ENCODE peak calls at places on chromosome 17, in four cellular contexts. One of them, this sample, is unnamed.

GRCh38 chr17:63526861-63527260 is 3.7 kb downstream of the KCNH6 start:
- DNase-seq in GM12878: no peak
- DNase-seq in K562: no peak
- DNase-seq in HepG2: no peak
- DNase-seq in this sample: no peak

GRCh38 chr17:31919802-31920525 is 16.8 kb upstream of the SUZ12 start:
- DNase-seq in GM12878: no peak
- DNase-seq in K562: no peak
- DNase-seq in HepG2: peak; percentile 6
- DNase-seq in this sample: no peak

GRCh38 chr17:55346658-55347057 is 75.0 kb downstream of the MMD start:
- DNase-seq in GM12878: no peak
- DNase-seq in K562: peak; percentile 23
- DNase-seq in HepG2: no peak
- DNase-seq in this sample: no peak

GRCh38 chr17:48578616-48579560 is 738 bp upstream of the HOXB4 start:
- DNase-seq in GM12878: no peak
- DNase-seq in K562: no peak
- DNase-seq in HepG2: no peak
- DNase-seq in this sample: no peak

GRCh38 chr17:79750650-79751545 is 20.2 kb downstream of the ENPP7 start:
- DNase-seq in GM12878: no peak
- DNase-seq in K562: no peak
- DNase-seq in HepG2: no peak
- DNase-seq in this sample: no peak

GRCh38 chr17:72489273-72489641 is 368.4 kb downstream of the SOX9 start:
- DNase-seq in GM12878: no peak
- DNase-seq in K562: no peak
- DNase-seq in HepG2: peak; percentile 67
- DNase-seq in this sample: no peak

GRCh38 chr17:83053779-83054451 is 25.5 kb upstream of the METRNL start:
- DNase-seq in GM12878: no peak
- DNase-seq in K562: peak; percentile 64
- DNase-seq in HepG2: no peak
- DNase-seq in this sample: no peak

GRCh38 chr17:74457146-74457819 is 9.2 kb upstream of the CD300A start:
- DNase-seq in GM12878: no peak
- DNase-seq in K562: peak; percentile 83
- DNase-seq in HepG2: peak; percentile 71
- DNase-seq in this sample: peak; percentile 89

GRCh38 chr17:17580662-17581470 is 10.6 kb downstream of the PEMT start:
- DNase-seq in GM12878: no peak
- DNase-seq in K562: no peak
- DNase-seq in HepG2: peak; percentile 77
- DNase-seq in this sample: no peak

GRCh38 chr17:2232244-2232638 is 71.3 kb downstream of the SMG6 start:
- DNase-seq in GM12878: no peak
- DNase-seq in K562: no peak
- DNase-seq in HepG2: no peak
- DNase-seq in this sample: no peak

GRCh38 chr17:48068491-48068961 is 20.4 kb downstream of the NFE2L1 start:
- DNase-seq in GM12878: no peak
- DNase-seq in K562: peak; percentile 34
- DNase-seq in HepG2: peak; percentile 41
- DNase-seq in this sample: peak; percentile 82

GRCh38 chr17:76678330-76678729 is 32.4 kb downstream of the MXRA7 start:
- DNase-seq in GM12878: no peak
- DNase-seq in K562: no peak
- DNase-seq in HepG2: no peak
- DNase-seq in this sample: no peak

GRCh38 chr17:42706732-42707131 is 24.4 kb downstream of the CNTNAP1 start:
- DNase-seq in GM12878: peak; percentile 65
- DNase-seq in K562: no peak
- DNase-seq in HepG2: no peak
- DNase-seq in this sample: no peak

GRCh38 chr17:59427425-59427921 is 96.0 kb downstream of the YPEL2 start:
- DNase-seq in GM12878: no peak
- DNase-seq in K562: no peak
- DNase-seq in HepG2: no peak
- DNase-seq in this sample: no peak

GRCh38 chr17:12485361-12485911 is 180.3 kb upstream of the MYOCD start:
- DNase-seq in GM12878: no peak
- DNase-seq in K562: no peak
- DNase-seq in HepG2: no peak
- DNase-seq in this sample: peak; percentile 2

GRCh38 chr17:50861822-50862528 is 4.2 kb downstream of the TOB1 start:
- DNase-seq in GM12878: no peak
- DNase-seq in K562: no peak
- DNase-seq in HepG2: no peak
- DNase-seq in this sample: no peak

GRCh38 chr17:32323784-32324590 is 18.0 kb downstream of the C17orf75 start:
- DNase-seq in GM12878: no peak
- DNase-seq in K562: no peak
- DNase-seq in HepG2: no peak
- DNase-seq in this sample: no peak

GRCh38 chr17:59361386-59361785 is 29.9 kb downstream of the YPEL2 start:
- DNase-seq in GM12878: no peak
- DNase-seq in K562: no peak
- DNase-seq in HepG2: no peak
- DNase-seq in this sample: no peak

GRCh38 chr17:44221072-44221861 is 1.8 kb upstream of the UBTF start:
- DNase-seq in GM12878: no peak
- DNase-seq in K562: peak; percentile 85
- DNase-seq in HepG2: peak; percentile 78
- DNase-seq in this sample: peak; percentile 90

DNA sequence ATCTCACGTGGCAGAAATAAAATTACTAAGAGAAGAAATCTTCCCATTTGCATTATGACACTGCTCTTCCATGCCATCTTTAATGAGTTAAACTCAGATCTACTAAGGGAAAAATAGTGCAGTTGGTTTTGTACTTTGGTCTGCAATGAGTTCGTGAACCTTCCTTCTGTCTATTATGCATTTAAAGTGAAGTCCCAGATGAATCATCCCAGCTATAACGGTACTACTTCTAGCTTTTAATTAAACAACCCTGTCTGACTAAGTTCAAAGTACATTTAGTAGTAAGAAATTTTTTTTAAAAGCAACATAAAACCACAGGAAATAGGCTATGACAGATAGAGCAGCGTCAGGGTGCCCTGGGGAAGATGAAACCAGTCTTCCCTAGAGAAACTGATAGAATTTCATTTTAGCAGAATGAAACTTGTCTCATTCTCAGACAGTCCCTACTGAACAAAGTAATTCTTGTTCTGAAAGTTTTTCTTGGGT is 1.8 kb downstream of the TMIGD1 start:
- DNase-seq in GM12878: peak; percentile 72
- DNase-seq in K562: no peak
- DNase-seq in HepG2: peak; percentile 88
- DNase-seq in this sample: no peak
- TF ChIP-seq JUNB in GM12878: peak; percentile 45
- TF ChIP-seq JUNB in K562: no peak
- TF ChIP-seq JUNB in HepG2: no peak
- TF ChIP-seq JUNB in this sample: no peak

DNA sequence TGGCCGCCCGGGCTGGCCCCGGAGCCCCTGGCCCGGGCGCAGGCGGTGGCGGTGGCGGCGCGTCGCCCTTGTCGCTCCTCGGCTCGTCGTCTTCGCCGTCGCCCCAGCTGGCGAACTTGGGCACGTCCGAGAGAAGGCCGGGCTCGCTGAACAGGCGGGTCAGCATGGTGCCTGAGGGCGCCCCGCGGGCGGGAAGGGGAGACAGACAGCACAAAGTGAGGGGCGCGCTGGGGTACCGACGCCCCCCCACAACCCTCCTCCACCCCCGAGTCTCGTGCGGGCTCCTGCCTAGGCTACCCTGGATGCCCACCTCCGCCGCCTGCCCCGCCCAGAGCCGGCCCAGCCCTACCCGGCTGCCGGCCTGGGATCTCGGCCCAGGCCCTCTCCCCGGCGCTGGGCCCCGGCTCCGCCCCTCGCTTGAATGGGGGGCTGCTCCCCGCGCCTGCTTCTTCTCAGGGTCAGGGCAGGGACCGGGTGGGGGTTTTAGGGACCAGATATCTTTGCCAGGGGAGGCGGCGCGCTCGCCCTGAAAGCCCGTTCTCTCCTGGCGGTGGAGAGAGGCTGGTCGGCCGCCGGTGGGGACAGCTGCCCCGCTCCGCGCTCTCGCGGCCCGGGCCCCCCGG is 1.2 kb downstream of the NEUROD2 start:
- DNase-seq in GM12878: no peak
- DNase-seq in K562: no peak
- DNase-seq in HepG2: no peak
- DNase-seq in this sample: peak; percentile 56
- H4K20me1 ChIP-seq in GM12878: no peaks in the 10 kb centered on the region
- H4K20me1 ChIP-seq in K562: peaks cover 9% of the 10 kb centered on the region
- H4K20me1 ChIP-seq in HepG2: peaks cover 4% of the 10 kb centered on the region
- H4K20me1 ChIP-seq in this sample: peaks cover 6% of the 10 kb centered on the region

DNA sequence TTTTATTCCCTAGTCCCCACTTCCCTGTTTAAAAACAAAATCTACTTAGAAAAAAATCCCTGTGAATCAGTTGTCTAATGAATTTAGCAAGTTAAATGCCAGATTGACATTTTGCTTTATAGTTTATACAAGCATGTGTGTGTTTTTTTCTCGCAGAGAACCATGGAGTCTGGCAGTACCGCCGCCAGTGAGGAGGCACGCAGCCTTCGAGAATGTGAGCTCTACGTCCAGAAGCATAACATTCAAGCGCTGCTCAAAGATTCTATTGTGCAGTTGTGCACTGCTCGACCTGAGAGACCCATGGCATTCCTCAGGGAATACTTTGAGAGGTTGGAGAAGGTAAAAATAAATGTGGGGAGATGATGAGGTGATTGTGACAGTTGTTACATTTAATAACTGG is 3.0 kb downstream of the PRKAR1A start:
- DNase-seq in GM12878: no peak
- DNase-seq in K562: no peak
- DNase-seq in HepG2: no peak
- DNase-seq in this sample: no peak
- H3K4me3 ChIP-seq in GM12878: peak overlapping the region; percentile 88
- H3K4me3 ChIP-seq in K562: no peak overlapping the region
- H3K4me3 ChIP-seq in HepG2: peak overlapping the region; percentile 91
- H3K4me3 ChIP-seq in this sample: peak overlapping the region; percentile 91

GRCh38 chr17:78380370-78380769 is 1.9 kb downstream of the PGS1 start:
- DNase-seq in GM12878: no peak
- DNase-seq in K562: no peak
- DNase-seq in HepG2: no peak
- DNase-seq in this sample: no peak

GRCh38 chr17:78378225-78379133 is at the start of gene PGS1:
- DNase-seq in GM12878: no peak
- DNase-seq in K562: peak; percentile 86
- DNase-seq in HepG2: no peak
- DNase-seq in this sample: peak; percentile 86

GRCh38 chr17:78377858-78378224 is 608 bp upstream of the PGS1 start:
- DNase-seq in GM12878: no peak
- DNase-seq in K562: peak; percentile 53
- DNase-seq in HepG2: no peak
- DNase-seq in this sample: no peak

GRCh38 chr17:78381601-78382168 is 3.2 kb downstream of the PGS1 start:
- DNase-seq in GM12878: no peak
- DNase-seq in K562: peak; percentile 82
- DNase-seq in HepG2: no peak
- DNase-seq in this sample: peak; percentile 55

GRCh38 chr17:78379134-78379497 is 667 bp downstream of the PGS1 start:
- DNase-seq in GM12878: no peak
- DNase-seq in K562: no peak
- DNase-seq in HepG2: peak; percentile 81
- DNase-seq in this sample: no peak
- TF ChIP-seq JUNB in GM12878: no peak
- TF ChIP-seq JUNB in K562: no peak
- TF ChIP-seq JUNB in HepG2: no peak
- TF ChIP-seq JUNB in this sample: no peak

DNA sequence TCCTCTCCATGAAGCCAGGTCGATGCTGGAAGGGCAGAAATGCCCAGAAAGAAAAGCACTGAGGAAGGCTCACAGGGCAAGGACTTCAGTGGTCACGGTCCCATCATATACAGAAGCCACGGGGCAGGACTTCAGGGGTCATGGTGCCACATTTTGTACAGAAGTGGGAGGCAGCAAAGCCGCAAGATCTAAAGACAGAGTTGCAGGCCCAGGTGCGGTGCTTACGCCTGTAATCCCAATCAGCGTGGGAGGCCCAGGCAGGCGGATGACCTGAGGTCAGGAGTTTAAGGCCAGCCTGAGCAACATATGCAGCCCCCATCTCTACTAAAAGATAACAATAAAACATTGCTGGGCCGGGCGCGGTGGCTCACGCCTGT is 96.0 kb downstream of the NXN start:
- DNase-seq in GM12878: no peak
- DNase-seq in K562: peak; percentile 15
- DNase-seq in HepG2: peak; percentile 51
- DNase-seq in this sample: no peak
- H4K20me1 ChIP-seq in GM12878: no peaks in the 10 kb centered on the region
- H4K20me1 ChIP-seq in K562: no peaks in the 10 kb centered on the region
- H4K20me1 ChIP-seq in HepG2: no peaks in the 10 kb centered on the region
- H4K20me1 ChIP-seq in this sample: peaks cover 22% of the 10 kb centered on the region

GRCh38 chr17:29041091-29041490 is 1.9 kb upstream of the PIPOX start:
- DNase-seq in GM12878: no peak
- DNase-seq in K562: no peak
- DNase-seq in HepG2: no peak
- DNase-seq in this sample: no peak

GRCh38 chr17:29043539-29044165 is 711 bp downstream of the PIPOX start:
- DNase-seq in GM12878: no peak
- DNase-seq in K562: no peak
- DNase-seq in HepG2: no peak
- DNase-seq in this sample: no peak

GRCh38 chr17:29042026-29042678 is 789 bp upstream of the PIPOX start:
- DNase-seq in GM12878: no peak
- DNase-seq in K562: no peak
- DNase-seq in HepG2: no peak
- DNase-seq in this sample: no peak

GRCh38 chr17:29045026-29045425 is 2.1 kb downstream of the PIPOX start:
- DNase-seq in GM12878: no peak
- DNase-seq in K562: no peak
- DNase-seq in HepG2: no peak
- DNase-seq in this sample: no peak

DNA sequence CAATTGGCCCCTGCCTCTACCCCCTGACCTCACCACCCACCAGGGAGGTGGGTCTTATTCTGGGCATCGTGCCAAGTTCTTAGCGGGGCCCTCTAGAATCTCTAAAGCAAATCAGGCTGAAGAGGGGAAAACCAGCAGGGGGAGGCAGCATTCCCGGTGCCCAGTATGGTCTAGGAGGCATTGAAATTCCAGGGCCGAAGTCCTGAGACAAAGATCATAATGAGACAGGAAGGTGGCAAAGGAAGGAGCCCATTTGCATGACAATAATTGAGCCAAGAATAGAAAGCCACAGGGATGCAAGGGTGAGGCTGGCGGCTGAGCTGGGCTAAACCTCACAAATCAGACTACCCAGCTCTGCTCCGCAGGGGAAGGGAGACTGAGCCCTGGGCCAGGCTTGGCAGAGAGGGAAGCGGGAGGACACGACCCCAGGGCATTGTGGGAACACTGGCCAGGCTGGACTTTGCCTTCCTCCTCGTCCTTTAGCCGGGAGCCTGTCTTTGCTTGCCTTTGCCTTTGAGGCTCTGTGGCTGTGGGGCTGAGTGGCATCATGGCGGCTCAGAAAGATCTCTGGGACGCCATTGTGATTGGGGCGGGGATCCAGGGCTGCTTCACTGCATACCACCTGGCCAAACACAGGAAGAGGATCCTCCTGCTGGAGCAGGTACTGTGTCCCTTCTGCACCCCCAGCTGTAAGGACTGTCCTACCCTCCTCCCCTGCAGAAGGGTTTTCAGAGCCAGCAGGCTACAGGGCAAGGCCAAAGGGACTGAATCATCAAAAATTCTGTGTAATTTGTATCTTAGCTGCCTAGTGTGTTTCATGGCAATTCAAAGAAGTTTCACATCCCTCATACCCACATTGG is at the start of gene PIPOX:
- DNase-seq in GM12878: peak; percentile 30
- DNase-seq in K562: peak; percentile 23
- DNase-seq in HepG2: peak; percentile 90
- DNase-seq in this sample: peak; percentile 98
- H3K4me3 ChIP-seq in GM12878: no peak within 1 kb of the TSS
- H3K4me3 ChIP-seq in K562: no peak within 1 kb of the TSS
- H3K4me3 ChIP-seq in HepG2: peak within 1 kb of the TSS; percentile 78
- H3K4me3 ChIP-seq in this sample: peak within 1 kb of the TSS; percentile 15

This sample was measured in GM23338.